ENCODE peak calls at places on chromosomes 16 and 17, in six cellular contexts. One of them, this sample, is unnamed.

GRCh38 chr17:58231644-58232043 is 6.7 kb upstream of the LPO start:
- DNase-seq in prostate gland: no peak
- DNase-seq in lung: no peak
- DNase-seq in ovary: no peak
- DNase-seq in upper lobe of right lung: no peak
- DNase-seq in brain microvascular endothelial cell: peak; percentile 4
- DNase-seq in this sample: no peak

GRCh38 chr16:56985288-56985961 is 3.9 kb upstream of the NLRC5 start:
- DNase-seq in prostate gland: no peak
- DNase-seq in lung: peak; percentile 49
- DNase-seq in ovary: no peak
- DNase-seq in upper lobe of right lung: no peak
- DNase-seq in brain microvascular endothelial cell: peak; percentile 83
- DNase-seq in this sample: peak; percentile 87

GRCh38 chr17:55432358-55433028 is 10.9 kb upstream of the MMD start:
- DNase-seq in prostate gland: no peak
- DNase-seq in lung: no peak
- DNase-seq in ovary: no peak
- DNase-seq in upper lobe of right lung: no peak
- DNase-seq in brain microvascular endothelial cell: no peak
- DNase-seq in this sample: no peak

GRCh38 chr17:75637143-75637538 is 3.9 kb downstream of the SMIM5 start:
- DNase-seq in prostate gland: no peak
- DNase-seq in lung: no peak
- DNase-seq in ovary: peak; percentile 25
- DNase-seq in upper lobe of right lung: no peak
- DNase-seq in brain microvascular endothelial cell: no peak
- DNase-seq in this sample: no peak

GRCh38 chr16:27538508-27538907 is 11.2 kb downstream of the GTF3C1 start:
- DNase-seq in prostate gland: no peak
- DNase-seq in lung: no peak
- DNase-seq in ovary: no peak
- DNase-seq in upper lobe of right lung: no peak
- DNase-seq in brain microvascular endothelial cell: no peak
- DNase-seq in this sample: no peak

GRCh38 chr17:28399808-28400207 is 6.2 kb downstream of the SLC46A1 start:
- DNase-seq in prostate gland: no peak
- DNase-seq in lung: no peak
- DNase-seq in ovary: no peak
- DNase-seq in upper lobe of right lung: no peak
- DNase-seq in brain microvascular endothelial cell: no peak
- DNase-seq in this sample: no peak

GRCh38 chr17:9021158-9021984 is at the start of gene NTN1:
- DNase-seq in prostate gland: peak; percentile 53
- DNase-seq in lung: no peak
- DNase-seq in ovary: peak; percentile 61
- DNase-seq in upper lobe of right lung: peak; percentile 72
- DNase-seq in brain microvascular endothelial cell: no peak
- DNase-seq in this sample: peak; percentile 80

GRCh38 chr17:77783991-77784820 is 174.3 kb upstream of the TNRC6C start:
- DNase-seq in prostate gland: no peak
- DNase-seq in lung: no peak
- DNase-seq in ovary: no peak
- DNase-seq in upper lobe of right lung: no peak
- DNase-seq in brain microvascular endothelial cell: no peak
- DNase-seq in this sample: no peak

GRCh38 chr17:69729937-69730336 is 315.4 kb downstream of the MAP2K6 start:
- DNase-seq in prostate gland: no peak
- DNase-seq in lung: no peak
- DNase-seq in ovary: no peak
- DNase-seq in upper lobe of right lung: no peak
- DNase-seq in brain microvascular endothelial cell: no peak
- DNase-seq in this sample: no peak

GRCh38 chr17:8128125-8128784 is 4.3 kb upstream of the HES7 start:
- DNase-seq in prostate gland: no peak
- DNase-seq in lung: no peak
- DNase-seq in ovary: no peak
- DNase-seq in upper lobe of right lung: no peak
- DNase-seq in brain microvascular endothelial cell: no peak
- DNase-seq in this sample: no peak

GRCh38 chr17:5264930-5265329 is 17.2 kb upstream of the RABEP1 start:
- DNase-seq in prostate gland: no peak
- DNase-seq in lung: no peak
- DNase-seq in ovary: no peak
- DNase-seq in upper lobe of right lung: no peak
- DNase-seq in brain microvascular endothelial cell: no peak
- DNase-seq in this sample: no peak

GRCh38 chr16:20310421-20311395 is 16.6 kb downstream of the GP2 start:
- DNase-seq in prostate gland: no peak
- DNase-seq in lung: no peak
- DNase-seq in ovary: no peak
- DNase-seq in upper lobe of right lung: no peak
- DNase-seq in brain microvascular endothelial cell: no peak
- DNase-seq in this sample: no peak

GRCh38 chr17:72535779-72536178 is 415.0 kb downstream of the SOX9 start:
- DNase-seq in prostate gland: no peak
- DNase-seq in lung: no peak
- DNase-seq in ovary: no peak
- DNase-seq in upper lobe of right lung: no peak
- DNase-seq in brain microvascular endothelial cell: no peak
- DNase-seq in this sample: no peak

DNA sequence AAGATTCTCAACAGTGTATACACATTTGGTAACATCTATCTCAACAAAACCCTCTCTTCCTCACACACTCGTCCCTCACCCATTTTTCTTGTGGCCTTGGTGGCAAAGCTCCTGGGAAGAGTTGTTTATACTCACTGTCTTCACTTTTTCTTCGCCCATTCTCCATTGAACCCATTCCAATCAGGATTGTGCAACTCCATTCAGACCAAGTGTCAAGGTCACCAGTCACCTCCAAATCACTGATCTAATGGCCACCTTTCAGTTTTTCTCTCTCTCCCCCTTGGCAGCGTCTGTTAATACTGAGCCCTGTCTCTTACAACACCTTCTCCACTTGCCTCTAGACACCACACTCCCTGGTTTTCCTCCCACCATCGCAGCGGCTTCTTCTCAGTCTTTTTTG is 8.6 kb upstream of the SLC13A5 start:
- DNase-seq in prostate gland: no peak
- DNase-seq in lung: no peak
- DNase-seq in ovary: no peak
- DNase-seq in upper lobe of right lung: no peak
- DNase-seq in brain microvascular endothelial cell: no peak
- DNase-seq in this sample: no peak
- H3K27me3 ChIP-seq in prostate gland: no peaks in the 10 kb centered on the region
- H3K27me3 ChIP-seq in lung: peaks cover 3% of the 10 kb centered on the region
- H3K27me3 ChIP-seq in ovary: no peaks in the 10 kb centered on the region
- H3K27me3 ChIP-seq in upper lobe of right lung: no peaks in the 10 kb centered on the region
- H3K27me3 ChIP-seq in brain microvascular endothelial cell: no peaks in the 10 kb centered on the region
- H3K27me3 ChIP-seq in this sample: peaks cover 16% of the 10 kb centered on the region

GRCh38 chr16:1073566-1074378 is 1.2 kb downstream of the SSTR5 start:
- DNase-seq in prostate gland: no peak
- DNase-seq in lung: no peak
- DNase-seq in ovary: no peak
- DNase-seq in upper lobe of right lung: no peak
- DNase-seq in brain microvascular endothelial cell: no peak
- DNase-seq in this sample: no peak

GRCh38 chr16:1073262-1073558 is 663 bp downstream of the SSTR5 start:
- DNase-seq in prostate gland: no peak
- DNase-seq in lung: no peak
- DNase-seq in ovary: no peak
- DNase-seq in upper lobe of right lung: no peak
- DNase-seq in brain microvascular endothelial cell: no peak
- DNase-seq in this sample: no peak

GRCh38 chr16:1075546-1075945 is 3.0 kb downstream of the SSTR5 start:
- DNase-seq in prostate gland: no peak
- DNase-seq in lung: no peak
- DNase-seq in ovary: no peak
- DNase-seq in upper lobe of right lung: no peak
- DNase-seq in brain microvascular endothelial cell: no peak
- DNase-seq in this sample: no peak

GRCh38 chr16:1072526-1073261 is at the start of gene SSTR5:
- DNase-seq in prostate gland: no peak
- DNase-seq in lung: no peak
- DNase-seq in ovary: no peak
- DNase-seq in upper lobe of right lung: no peak
- DNase-seq in brain microvascular endothelial cell: no peak
- DNase-seq in this sample: no peak

DNA sequence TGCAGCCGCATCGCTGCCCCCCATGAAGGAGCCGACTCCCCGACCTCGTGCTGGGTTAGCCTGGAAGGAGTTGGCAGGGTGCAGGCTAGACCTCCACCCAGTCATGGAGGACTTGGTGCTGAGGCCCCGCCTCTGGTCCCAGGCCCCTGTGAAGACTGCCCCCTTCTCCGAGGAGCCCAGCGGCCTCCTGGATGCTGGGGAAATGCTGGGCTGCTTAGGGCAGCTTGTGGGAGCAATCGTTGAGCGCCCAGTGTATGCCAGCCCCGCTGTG is 1.8 kb downstream of the SSTR5 start:
- DNase-seq in prostate gland: no peak
- DNase-seq in lung: no peak
- DNase-seq in ovary: no peak
- DNase-seq in upper lobe of right lung: no peak
- DNase-seq in brain microvascular endothelial cell: no peak
- DNase-seq in this sample: no peak
- H3K27me3 ChIP-seq in prostate gland: peaks cover 28% of the 10 kb centered on the region
- H3K27me3 ChIP-seq in lung: peaks cover 27% of the 10 kb centered on the region
- H3K27me3 ChIP-seq in ovary: no peaks in the 10 kb centered on the region
- H3K27me3 ChIP-seq in upper lobe of right lung: peaks cover 52% of the 10 kb centered on the region
- H3K27me3 ChIP-seq in brain microvascular endothelial cell: peaks cover 54% of the 10 kb centered on the region
- H3K27me3 ChIP-seq in this sample: peaks cover 85% of the 10 kb centered on the region

DNA sequence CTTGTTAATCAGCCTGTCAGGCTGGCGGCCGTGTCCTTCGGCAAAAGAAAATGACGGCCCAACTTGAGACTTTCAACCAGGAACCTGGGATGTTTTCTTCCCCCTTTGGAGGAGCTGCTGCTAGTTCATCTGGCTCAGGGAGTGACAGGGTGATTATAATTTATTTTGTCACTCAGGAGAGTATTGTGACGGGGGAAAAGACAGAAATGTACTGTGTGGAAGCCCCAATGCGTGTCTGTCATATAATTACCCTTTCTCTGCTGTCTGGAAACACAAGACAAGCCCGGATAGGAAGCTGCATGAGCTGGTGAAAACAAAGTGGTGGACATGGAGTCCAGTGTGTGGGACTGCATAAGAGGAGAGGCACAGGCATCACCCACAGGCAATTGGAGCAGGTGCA is 326.2 kb upstream of the HSBP1 start:
- DNase-seq in prostate gland: no peak
- DNase-seq in lung: no peak
- DNase-seq in ovary: no peak
- DNase-seq in upper lobe of right lung: no peak
- DNase-seq in brain microvascular endothelial cell: no peak
- DNase-seq in this sample: no peak
- H3K27me3 ChIP-seq in prostate gland: no peaks in the 10 kb centered on the region
- H3K27me3 ChIP-seq in lung: no peaks in the 10 kb centered on the region
- H3K27me3 ChIP-seq in ovary: no peaks in the 10 kb centered on the region
- H3K27me3 ChIP-seq in upper lobe of right lung: no peaks in the 10 kb centered on the region
- H3K27me3 ChIP-seq in brain microvascular endothelial cell: no peaks in the 10 kb centered on the region
- H3K27me3 ChIP-seq in this sample: no peaks in the 10 kb centered on the region

GRCh38 chr16:49010879-49011278 is 270.8 kb downstream of the CBLN1 start:
- DNase-seq in prostate gland: no peak
- DNase-seq in lung: no peak
- DNase-seq in ovary: no peak
- DNase-seq in upper lobe of right lung: no peak
- DNase-seq in brain microvascular endothelial cell: no peak
- DNase-seq in this sample: no peak
- H3K27me3 ChIP-seq in prostate gland: no peaks in the 10 kb centered on the region
- H3K27me3 ChIP-seq in lung: no peaks in the 10 kb centered on the region
- H3K27me3 ChIP-seq in ovary: no peaks in the 10 kb centered on the region
- H3K27me3 ChIP-seq in upper lobe of right lung: peaks cover 6% of the 10 kb centered on the region
- H3K27me3 ChIP-seq in brain microvascular endothelial cell: no peaks in the 10 kb centered on the region
- H3K27me3 ChIP-seq in this sample: no peaks in the 10 kb centered on the region

GRCh38 chr17:41535764-41536481 is 7.8 kb upstream of the KRT19 start:
- DNase-seq in prostate gland: peak; percentile 78
- DNase-seq in lung: no peak
- DNase-seq in ovary: peak; percentile 16
- DNase-seq in upper lobe of right lung: peak; percentile 62
- DNase-seq in brain microvascular endothelial cell: no peak
- DNase-seq in this sample: no peak
- H3K27me3 ChIP-seq in prostate gland: no peaks in the 10 kb centered on the region
- H3K27me3 ChIP-seq in lung: no peaks in the 10 kb centered on the region
- H3K27me3 ChIP-seq in ovary: no peaks in the 10 kb centered on the region
- H3K27me3 ChIP-seq in upper lobe of right lung: no peaks in the 10 kb centered on the region
- H3K27me3 ChIP-seq in brain microvascular endothelial cell: no peaks in the 10 kb centered on the region
- H3K27me3 ChIP-seq in this sample: peaks cover 7% of the 10 kb centered on the region

GRCh38 chr17:56536766-56537165 is 56.7 kb upstream of the NOG start:
- DNase-seq in prostate gland: no peak
- DNase-seq in lung: no peak
- DNase-seq in ovary: no peak
- DNase-seq in upper lobe of right lung: no peak
- DNase-seq in brain microvascular endothelial cell: no peak
- DNase-seq in this sample: no peak

GRCh38 chr17:56528636-56529170 is 64.8 kb upstream of the NOG start:
- DNase-seq in prostate gland: no peak
- DNase-seq in lung: no peak
- DNase-seq in ovary: no peak
- DNase-seq in upper lobe of right lung: no peak
- DNase-seq in brain microvascular endothelial cell: no peak
- DNase-seq in this sample: no peak

GRCh38 chr17:56532926-56533325 is 60.6 kb upstream of the NOG start:
- DNase-seq in prostate gland: no peak
- DNase-seq in lung: no peak
- DNase-seq in ovary: no peak
- DNase-seq in upper lobe of right lung: no peak
- DNase-seq in brain microvascular endothelial cell: no peak
- DNase-seq in this sample: no peak
- H3K27me3 ChIP-seq in prostate gland: no peaks in the 10 kb centered on the region
- H3K27me3 ChIP-seq in lung: no peaks in the 10 kb centered on the region
- H3K27me3 ChIP-seq in ovary: no peaks in the 10 kb centered on the region
- H3K27me3 ChIP-seq in upper lobe of right lung: no peaks in the 10 kb centered on the region
- H3K27me3 ChIP-seq in brain microvascular endothelial cell: no peaks in the 10 kb centered on the region
- H3K27me3 ChIP-seq in this sample: no peaks in the 10 kb centered on the region

GRCh38 chr17:61459434-61459809 is 7.2 kb downstream of the TBX4 start:
- DNase-seq in prostate gland: no peak
- DNase-seq in lung: no peak
- DNase-seq in ovary: no peak
- DNase-seq in upper lobe of right lung: no peak
- DNase-seq in brain microvascular endothelial cell: no peak
- DNase-seq in this sample: no peak

GRCh38 chr17:61459968-61460718 is 7.9 kb downstream of the TBX4 start:
- DNase-seq in prostate gland: no peak
- DNase-seq in lung: no peak
- DNase-seq in ovary: no peak
- DNase-seq in upper lobe of right lung: no peak
- DNase-seq in brain microvascular endothelial cell: no peak
- DNase-seq in this sample: peak; percentile 50

GRCh38 chr17:61461586-61461966 is 9.4 kb downstream of the TBX4 start:
- DNase-seq in prostate gland: no peak
- DNase-seq in lung: no peak
- DNase-seq in ovary: no peak
- DNase-seq in upper lobe of right lung: no peak
- DNase-seq in brain microvascular endothelial cell: no peak
- DNase-seq in this sample: peak; percentile 35

GRCh38 chr17:61461967-61462733 is 9.9 kb downstream of the TBX4 start:
- DNase-seq in prostate gland: no peak
- DNase-seq in lung: no peak
- DNase-seq in ovary: no peak
- DNase-seq in upper lobe of right lung: no peak
- DNase-seq in brain microvascular endothelial cell: no peak
- DNase-seq in this sample: peak; percentile 56

GRCh38 chr17:61460796-61461585 is 8.8 kb downstream of the TBX4 start:
- DNase-seq in prostate gland: no peak
- DNase-seq in lung: no peak
- DNase-seq in ovary: no peak
- DNase-seq in upper lobe of right lung: no peak
- DNase-seq in brain microvascular endothelial cell: no peak
- DNase-seq in this sample: peak; percentile 38
- H3K27me3 ChIP-seq in prostate gland: peaks cover 18% of the 10 kb centered on the region
- H3K27me3 ChIP-seq in lung: peaks cover 10% of the 10 kb centered on the region
- H3K27me3 ChIP-seq in ovary: no peaks in the 10 kb centered on the region
- H3K27me3 ChIP-seq in upper lobe of right lung: peaks cover 59% of the 10 kb centered on the region
- H3K27me3 ChIP-seq in brain microvascular endothelial cell: peaks cover 70% of the 10 kb centered on the region
- H3K27me3 ChIP-seq in this sample: peaks cover 69% of the 10 kb centered on the region